ENCODE peak calls at places on chromosomes 3 and 15, in ten cellular contexts. D is A549, V is mesendoderm, S is left ventricle myocardium inferior, I is transverse colon, R is adrenal gland, T is ovary, U is hepatocyte, P is IMR-90, Q is cardiac muscle cell. H is an unnamed sample.

GRCh38 chr3:69410301-69410700 is 24.4 kb upstream of the FRMD4B start:
- DNase-seq in R (peak; percentile 75), T (peak; percentile 59), S (peak; percentile 67), U (peak; percentile 75), P (peak; percentile 53), I (peak; percentile 80), V (peak; percentile 66), D (peak; percentile 60), Q (peak; percentile 77), H (peak; percentile 85)

GRCh38 chr3:55202320-55202719 is 274.5 kb upstream of the LRTM1 start:
- DNase-seq in T (no peak), P (peak; percentile 95), U (no peak), Q (peak; percentile 65), D (no peak), S (no peak), R (no peak), V (no peak), I (no peak), H (no peak)

GRCh38 chr3:65483475-65483874 is 555.2 kb downstream of the MAGI1 start:
- DNase-seq in R (peak; percentile 23), I (peak; percentile 50), P (no peak), D (no peak), V (peak; percentile 82), U (peak; percentile 41), T (peak; percentile 24), Q (peak; percentile 70), S (peak; percentile 74), H (peak; percentile 48)

GRCh38 chr3:188974856-188975611 is 196.7 kb upstream of the TPRG1 start:
- DNase-seq in P (peak; percentile 64), T (no peak), S (no peak), Q (peak; percentile 46), U (no peak), I (no peak), D (no peak), R (no peak), V (no peak), H (no peak)

GRCh38 chr15:85540085-85540797 is 159.8 kb downstream of the AKAP13 start:
- DNase-seq in S (no peak), V (no peak), U (no peak), Q (no peak), R (no peak), P (no peak), D (no peak), I (no peak), T (no peak), H (no peak)

GRCh38 chr3:56375654-56376053 is 92.6 kb downstream of the ERC2 start:
- DNase-seq in V (no peak), P (no peak), T (no peak), I (no peak), R (no peak), S (no peak), D (no peak), Q (no peak), U (no peak), H (no peak)

GRCh38 chr3:4416961-4417360 is 50.1 kb downstream of the SUMF1 start:
- DNase-seq in V (no peak), P (peak; percentile 92), I (no peak), D (peak; percentile 63), T (no peak), R (no peak), U (no peak), S (no peak), Q (peak; percentile 79), H (no peak)

GRCh38 chr3:103052236-103052830 is 617.5 kb downstream of the ZPLD1 start:
- DNase-seq in V (no peak), R (peak; percentile 39), D (peak; percentile 38), Q (no peak), T (no peak), I (peak; percentile 58), S (peak; percentile 25), U (peak; percentile 6), P (no peak), H (peak; percentile 79)

GRCh38 chr3:112582242-112582874 is 20.5 kb downstream of the SLC35A5 start:
- DNase-seq in P (peak; percentile 80), V (peak; percentile 54), R (no peak), I (no peak), Q (peak; percentile 84), U (peak; percentile 65), D (peak; percentile 77), T (peak; percentile 48), S (no peak), H (no peak)

GRCh38 chr3:58173670-58174472 is 36.9 kb downstream of the DNASE1L3 start:
- DNase-seq in P (no peak), U (peak; percentile 63), V (peak; percentile 71), S (peak; percentile 58), I (peak; percentile 48), D (peak; percentile 69), Q (peak; percentile 24), R (no peak), T (peak; percentile 50), H (peak; percentile 66)

GRCh38 chr3:73529280-73530029 is 95.3 kb downstream of the PDZRN3 start:
- DNase-seq in I (no peak), T (no peak), V (no peak), D (no peak), U (no peak), R (no peak), P (no peak), S (no peak), Q (no peak), H (no peak)
- H3K27ac ChIP-seq in I (peak overlapping the region; percentile 48), T (no peak overlapping the region), V (no peak overlapping the region), D (no peak overlapping the region), U (no peak overlapping the region), R (no peak overlapping the region), P (no peak overlapping the region), S (peak overlapping the region; percentile 60), Q (no peak overlapping the region), H (no peak overlapping the region)

GRCh38 chr15:65388306-65389080 is 10.7 kb upstream of the IGDCC3 start:
- DNase-seq in I (no peak), D (no peak), R (no peak), U (no peak), V (no peak), T (no peak), S (peak; percentile 2), P (no peak), Q (no peak), H (no peak)
- H3K4me1 ChIP-seq in I (peaks cover 9% of the 10 kb centered on the region), D (peaks cover 12% of the 10 kb centered on the region), R (no peaks in the 10 kb centered on the region), U (peaks cover 6% of the 10 kb centered on the region), V (peaks cover 3% of the 10 kb centered on the region), T (peaks cover 15% of the 10 kb centered on the region), S (peaks cover 36% of the 10 kb centered on the region), P (peaks cover 2% of the 10 kb centered on the region), Q (no peaks in the 10 kb centered on the region), H (no peaks in the 10 kb centered on the region)

GRCh38 chr15:63135281-63135680 is 13.6 kb downstream of the LACTB start:
- DNase-seq in T (no peak), Q (peak; percentile 20), D (no peak), I (no peak), S (no peak), P (peak; percentile 46), U (no peak), V (no peak), R (no peak), H (no peak)
- H3K27ac ChIP-seq in T (no peak overlapping the region), Q (no peak overlapping the region), D (peak overlapping the region; percentile 37), I (peak overlapping the region; percentile 53), S (no peak overlapping the region), P (peak overlapping the region; percentile 97), U (no peak overlapping the region), V (no peak overlapping the region), R (peak overlapping the region; percentile 85), H (peak overlapping the region; percentile 26)

GRCh38 chr15:68796576-68796975 is 24.1 kb downstream of the ANP32A start:
- DNase-seq in U (no peak), I (no peak), R (no peak), V (no peak), D (no peak), S (no peak), Q (no peak), T (no peak), P (no peak), H (no peak)

GRCh38 chr15:68798695-68799094 is 22.0 kb downstream of the ANP32A start:
- DNase-seq in I (no peak), V (no peak), D (no peak), T (no peak), Q (no peak), R (no peak), S (no peak), U (no peak), P (no peak), H (no peak)

GRCh38 chr15:68795298-68795848 is 25.3 kb downstream of the ANP32A start:
- DNase-seq in T (peak; percentile 70), Q (peak; percentile 80), R (peak; percentile 74), U (peak; percentile 86), I (peak; percentile 90), D (no peak), V (peak; percentile 97), P (peak; percentile 57), S (peak; percentile 93), H (peak; percentile 92)

GRCh38 chr15:68797157-68797556 is 23.5 kb downstream of the ANP32A start:
- DNase-seq in T (no peak), R (no peak), P (peak; percentile 45), I (no peak), Q (no peak), U (no peak), D (no peak), V (no peak), S (no peak), H (no peak)

DNA sequence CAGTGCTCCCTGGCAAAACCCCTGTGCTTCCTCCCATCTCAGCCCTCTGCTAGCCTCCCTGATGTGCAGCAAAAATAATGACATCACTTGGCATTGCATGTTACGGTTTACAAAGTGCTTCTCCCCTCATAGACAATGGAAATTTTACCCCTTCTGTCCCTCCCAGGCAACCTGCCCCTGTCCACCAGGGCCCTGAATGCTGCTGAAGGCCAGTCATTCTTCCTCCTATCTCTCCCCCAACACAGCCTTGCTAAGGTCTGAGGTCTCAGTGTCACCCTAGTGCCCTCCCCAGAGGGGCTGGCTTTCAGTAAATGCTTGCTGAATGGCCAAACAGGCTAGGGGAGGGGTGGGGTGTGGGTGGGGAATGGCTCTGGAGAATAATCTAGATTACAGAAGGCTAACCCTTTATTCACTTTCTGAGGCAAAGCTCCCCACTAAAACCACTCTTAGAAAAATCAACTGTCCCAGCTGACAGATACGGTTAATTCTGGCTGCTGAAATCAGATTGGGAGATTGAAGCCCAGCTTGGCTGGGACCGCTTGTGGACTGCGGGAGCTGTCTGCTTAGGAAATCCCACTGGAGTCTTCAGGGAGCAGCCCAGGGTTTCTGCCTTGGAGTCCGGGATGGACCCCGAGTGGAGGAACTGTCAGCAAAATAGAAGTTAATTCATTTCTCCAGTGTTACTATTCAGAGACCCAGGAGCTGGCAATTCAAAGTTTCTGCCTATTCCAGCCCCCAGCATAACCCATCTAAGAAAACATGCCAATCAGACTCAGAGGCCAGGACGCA is 22.9 kb downstream of the ANP32A start:
- DNase-seq in D (no peak), T (no peak), P (no peak), Q (no peak), U (no peak), R (no peak), I (no peak), S (peak; percentile 55), V (peak; percentile 63), H (no peak)
- H3K4me1 ChIP-seq in D (peaks cover 17% of the 10 kb centered on the region), T (peaks cover 19% of the 10 kb centered on the region), P (peaks cover 11% of the 10 kb centered on the region), Q (peaks cover 56% of the 10 kb centered on the region), U (peaks cover 35% of the 10 kb centered on the region), R (peaks cover 33% of the 10 kb centered on the region), I (peaks cover 39% of the 10 kb centered on the region), S (peaks cover 98% of the 10 kb centered on the region), V (peaks cover 18% of the 10 kb centered on the region), H (peaks cover 9% of the 10 kb centered on the region)

H was measured in Peyer's patch.